ENCODE peak calls at places on chromosomes 4 and X, in five cellular contexts. O is spleen, G is endodermal cell, Z is PC-3, J is progenitor cell of endocrine pancreas. I is an unnamed sample.

GRCh38 chrX:70174754-70175153 is 2.5 kb upstream of the DGAT2L6 start:
- DNase-seq in O (no peak), Z (peak; percentile 48), G (no peak), J (no peak), I (no peak)

GRCh38 chrX:53686151-53686885 is at the start of gene HUWE1:
- DNase-seq in Z (peak; percentile 75), J (peak; percentile 75), O (peak; percentile 95), G (peak; percentile 94), I (peak; percentile 59)

GRCh38 chrX:2373615-2374014 is 127.2 kb downstream of the DHRSX start:
- DNase-seq in G (no peak), J (no peak), O (peak; percentile 29), Z (no peak), I (no peak)

GRCh38 chrX:110987292-110987691 is 108.7 kb upstream of the PAK3 start:
- DNase-seq in G (peak; percentile 85), J (no peak), O (no peak), Z (peak; percentile 16), I (no peak)

GRCh38 chr4:40212674-40213504 is 16.1 kb downstream of the RHOH start:
- DNase-seq in J (no peak), G (no peak), O (no peak), Z (no peak), I (no peak)

GRCh38 chr4:26723216-26723615 is 137.4 kb upstream of the STIM2 start:
- DNase-seq in Z (no peak), J (no peak), G (no peak), O (no peak), I (no peak)

GRCh38 chr4:145679991-145680455 is at the start of gene C4orf51:
- DNase-seq in G (no peak), O (no peak), J (no peak), Z (peak; percentile 36), I (peak; percentile 26)

GRCh38 chrX:44878780-44879179 is 5.8 kb downstream of the KDM6A start:
- DNase-seq in G (no peak), Z (no peak), J (no peak), O (no peak), I (no peak)

GRCh38 chrX:39576081-39576701 is 521.6 kb downstream of the BCOR start:
- DNase-seq in J (no peak), Z (no peak), O (no peak), G (peak; percentile 63), I (no peak)

DNA sequence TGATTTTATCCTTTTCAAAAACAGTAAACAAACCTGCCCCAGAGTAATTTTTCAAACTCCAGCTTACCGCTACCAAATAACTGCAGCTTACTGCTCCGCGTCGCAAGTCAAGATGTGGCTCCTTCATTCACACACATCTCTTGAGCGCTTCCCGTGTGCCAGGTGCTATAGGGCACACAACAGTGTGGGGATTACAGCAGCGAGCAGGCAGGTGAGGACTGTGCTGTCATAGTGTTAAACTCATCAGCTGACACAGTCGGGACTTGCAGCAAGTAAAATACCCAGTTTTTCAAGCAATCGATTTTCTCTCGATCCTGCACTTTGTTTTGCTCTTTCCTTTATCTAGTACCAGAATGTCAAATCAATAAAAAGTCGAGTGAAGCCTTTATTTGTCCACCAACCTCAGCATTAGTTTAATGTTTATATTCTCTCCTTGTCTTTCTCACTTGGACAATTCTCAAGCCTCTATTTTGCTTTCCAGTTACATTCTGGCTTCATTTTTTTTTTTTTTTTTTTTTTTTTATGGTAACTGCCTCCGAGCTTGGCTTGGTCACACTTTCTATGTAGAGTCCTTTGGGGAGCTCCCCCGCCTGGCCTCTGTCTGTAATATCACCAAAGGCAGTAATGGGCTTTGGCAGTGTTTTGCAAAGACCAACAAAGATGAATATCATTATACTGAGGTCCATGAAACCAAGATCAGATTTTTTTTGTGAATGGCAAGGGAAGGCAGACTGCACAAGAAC is 8.3 kb upstream of the ASB5 start:
- DNase-seq in Z (peak; percentile 63), G (peak; percentile 83), O (no peak), J (peak; percentile 18), I (peak; percentile 69)
- TF ChIP-seq CTCF in Z (peak; percentile 72), G (peak; percentile 76), O (no peak), J (peak; percentile 61), I (peak; percentile 59)

GRCh38 chrX:51804741-51805140 is 61.5 kb downstream of the GSPT2 start:
- DNase-seq in Z (peak; percentile 32), G (no peak), O (no peak), J (no peak), I (peak; percentile 2)
- TF ChIP-seq CTCF in Z (peak; percentile 51), G (peak; percentile 60), O (no peak), J (peak; percentile 27), I (no peak)

GRCh38 chrX:126137899-126138298 is 28.2 kb downstream of the DCAF12L2 start:
- DNase-seq in G (peak; percentile 57), O (no peak), Z (no peak), J (no peak), I (peak; percentile 24)
- TF ChIP-seq CTCF in G (peak; percentile 76), O (no peak), Z (peak; percentile 38), J (peak; percentile 46), I (peak; percentile 26)

GRCh38 chr4:6764976-6765620 is 17.4 kb upstream of the KIAA0232 start:
- DNase-seq in Z (no peak), O (no peak), G (no peak), J (no peak), I (no peak)

GRCh38 chr4:6762244-6762615 is 20.3 kb upstream of the KIAA0232 start:
- DNase-seq in Z (no peak), O (no peak), J (no peak), G (no peak), I (no peak)

GRCh38 chr4:6761540-6762243 is 20.8 kb upstream of the KIAA0232 start:
- DNase-seq in J (no peak), G (peak; percentile 29), O (peak; percentile 79), Z (no peak), I (no peak)

GRCh38 chr4:6765703-6766102 is 16.8 kb upstream of the KIAA0232 start:
- DNase-seq in G (no peak), Z (no peak), O (no peak), J (no peak), I (no peak)

GRCh38 chr4:6763330-6763851 is 19.1 kb upstream of the KIAA0232 start:
- DNase-seq in O (no peak), Z (peak; percentile 90), G (peak; percentile 44), J (no peak), I (peak; percentile 92)
- TF ChIP-seq CTCF in O (no peak), Z (peak; percentile 61), G (peak; percentile 51), J (no peak), I (peak; percentile 62)

DNA sequence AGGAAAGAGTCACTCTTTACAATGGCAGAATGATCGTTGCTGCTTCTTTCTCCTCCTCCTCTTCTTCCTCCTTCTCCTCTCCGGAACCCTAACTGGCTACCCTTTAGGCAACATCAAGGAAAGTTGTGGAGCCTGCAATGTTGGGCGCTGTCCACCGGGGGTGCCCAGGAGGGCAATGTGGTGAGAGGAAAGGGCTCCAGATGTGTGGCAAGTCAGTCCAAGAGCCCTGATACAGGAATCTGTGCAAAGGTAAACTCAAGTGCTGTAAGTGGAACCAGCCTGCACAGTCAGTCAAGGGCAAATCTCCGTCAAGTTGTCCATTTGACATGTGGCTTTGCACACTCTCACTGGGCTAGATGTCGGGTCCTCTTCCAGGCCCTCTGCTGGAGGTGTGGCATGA is 2.8 kb downstream of the RTL5 start:
- DNase-seq in O (no peak), Z (peak; percentile 44), J (no peak), G (peak; percentile 78), I (peak; percentile 16)
- TF ChIP-seq CTCF in O (peak; percentile 39), Z (peak; percentile 70), J (peak; percentile 42), G (peak; percentile 69), I (peak; percentile 10)

GRCh38 chr4:127196656-127197352 is 436.0 kb upstream of the INTU start:
- DNase-seq in O (no peak), G (no peak), Z (no peak), J (no peak), I (no peak)
- TF ChIP-seq CTCF in O (no peak), G (no peak), Z (no peak), J (no peak), I (no peak)

GRCh38 chrX:17247144-17247543 is 127.9 kb upstream of the NHS start:
- DNase-seq in O (no peak), Z (peak; percentile 2), J (no peak), G (no peak), I (no peak)
- TF ChIP-seq CTCF in O (no peak), Z (no peak), J (no peak), G (no peak), I (no peak)

I was measured in MCF 10A.